ENCODE peak calls at places on chromosomes 13 and 19, in six cellular contexts. One of them, this sample, is unnamed.

GRCh38 chr13:98504371-98504963 is 72.4 kb downstream of the STK24 start:
- DNase-seq in HepG2: no peak
- DNase-seq in fibroblast of villous mesenchyme: no peak
- DNase-seq in thoracic aorta: no peak
- DNase-seq in OCI-LY7: no peak
- DNase-seq in heart right ventricle: no peak
- DNase-seq in this sample: no peak

GRCh38 chr13:73901324-73902068 is 232.7 kb downstream of the KLF12 start:
- DNase-seq in HepG2: no peak
- DNase-seq in fibroblast of villous mesenchyme: no peak
- DNase-seq in thoracic aorta: no peak
- DNase-seq in OCI-LY7: no peak
- DNase-seq in heart right ventricle: no peak
- DNase-seq in this sample: no peak

GRCh38 chr13:111115051-111115840 is at the start of gene ARHGEF7:
- DNase-seq in HepG2: no peak
- DNase-seq in fibroblast of villous mesenchyme: peak; percentile 13
- DNase-seq in thoracic aorta: no peak
- DNase-seq in OCI-LY7: no peak
- DNase-seq in heart right ventricle: no peak
- DNase-seq in this sample: no peak

GRCh38 chr13:98804336-98804855 is 51.9 kb upstream of the SLC15A1 start:
- DNase-seq in HepG2: no peak
- DNase-seq in fibroblast of villous mesenchyme: no peak
- DNase-seq in thoracic aorta: no peak
- DNase-seq in OCI-LY7: no peak
- DNase-seq in heart right ventricle: no peak
- DNase-seq in this sample: no peak

GRCh38 chr19:11530432-11530831 is 1.5 kb upstream of the ECSIT start:
- DNase-seq in HepG2: peak; percentile 95
- DNase-seq in fibroblast of villous mesenchyme: peak; percentile 78
- DNase-seq in thoracic aorta: peak; percentile 23
- DNase-seq in OCI-LY7: peak; percentile 81
- DNase-seq in heart right ventricle: peak; percentile 78
- DNase-seq in this sample: peak; percentile 77

GRCh38 chr13:75180805-75181455 is 301.0 kb downstream of the TBC1D4 start:
- DNase-seq in HepG2: no peak
- DNase-seq in fibroblast of villous mesenchyme: peak; percentile 4
- DNase-seq in thoracic aorta: no peak
- DNase-seq in OCI-LY7: no peak
- DNase-seq in heart right ventricle: no peak
- DNase-seq in this sample: no peak

GRCh38 chr19:8307400-8307964 is 676 bp downstream of the CD320 start:
- DNase-seq in HepG2: peak; percentile 23
- DNase-seq in fibroblast of villous mesenchyme: no peak
- DNase-seq in thoracic aorta: no peak
- DNase-seq in OCI-LY7: peak; percentile 37
- DNase-seq in heart right ventricle: no peak
- DNase-seq in this sample: no peak

GRCh38 chr13:88761145-88761544 is 1090.0 kb downstream of the SLITRK5 start:
- DNase-seq in HepG2: no peak
- DNase-seq in fibroblast of villous mesenchyme: no peak
- DNase-seq in thoracic aorta: no peak
- DNase-seq in OCI-LY7: no peak
- DNase-seq in heart right ventricle: no peak
- DNase-seq in this sample: no peak

GRCh38 chr19:38057954-38058690 is 151.1 kb downstream of the SIPA1L3 start:
- DNase-seq in HepG2: peak; percentile 58
- DNase-seq in fibroblast of villous mesenchyme: no peak
- DNase-seq in thoracic aorta: no peak
- DNase-seq in OCI-LY7: peak; percentile 49
- DNase-seq in heart right ventricle: no peak
- DNase-seq in this sample: peak; percentile 83

DNA sequence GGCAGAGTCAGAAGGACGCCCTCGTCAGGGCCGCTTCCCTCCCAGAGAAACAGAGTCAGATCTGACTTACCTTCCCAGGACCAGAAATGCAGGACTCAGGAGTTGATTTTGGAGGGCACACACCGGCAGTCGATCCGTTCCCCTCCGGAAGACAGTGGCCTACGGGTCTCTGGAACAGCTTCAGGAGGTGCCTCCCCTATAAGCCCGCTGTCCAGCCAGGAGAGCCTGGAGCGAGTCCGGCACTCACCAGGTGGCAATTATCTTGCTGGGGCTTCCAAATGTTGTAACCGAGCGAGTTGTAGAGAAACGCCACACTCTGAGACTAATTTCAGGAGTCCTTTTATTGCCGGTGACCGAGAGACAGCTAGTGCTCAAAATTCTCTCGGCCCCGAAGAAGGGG is 70.2 kb downstream of the ZNF100 start:
- DNase-seq in HepG2: no peak
- DNase-seq in fibroblast of villous mesenchyme: no peak
- DNase-seq in thoracic aorta: no peak
- DNase-seq in OCI-LY7: no peak
- DNase-seq in heart right ventricle: no peak
- DNase-seq in this sample: no peak
- H3K4me3 ChIP-seq in HepG2: no peak overlapping the region
- H3K4me3 ChIP-seq in fibroblast of villous mesenchyme: no peak overlapping the region
- H3K4me3 ChIP-seq in thoracic aorta: no peak overlapping the region
- H3K4me3 ChIP-seq in OCI-LY7: no peak overlapping the region
- H3K4me3 ChIP-seq in heart right ventricle: peak overlapping the region; percentile 3
- H3K4me3 ChIP-seq in this sample: no peak overlapping the region

GRCh38 chr13:59950201-59950730 is 213.5 kb downstream of the DIAPH3 start:
- DNase-seq in HepG2: no peak
- DNase-seq in fibroblast of villous mesenchyme: no peak
- DNase-seq in thoracic aorta: no peak
- DNase-seq in OCI-LY7: no peak
- DNase-seq in heart right ventricle: no peak
- DNase-seq in this sample: no peak
- TF ChIP-seq CTCF in HepG2: no peak
- TF ChIP-seq CTCF in fibroblast of villous mesenchyme: no peak
- TF ChIP-seq CTCF in thoracic aorta: no peak
- TF ChIP-seq CTCF in OCI-LY7: no peak
- TF ChIP-seq CTCF in heart right ventricle: no peak
- TF ChIP-seq CTCF in this sample: no peak

DNA sequence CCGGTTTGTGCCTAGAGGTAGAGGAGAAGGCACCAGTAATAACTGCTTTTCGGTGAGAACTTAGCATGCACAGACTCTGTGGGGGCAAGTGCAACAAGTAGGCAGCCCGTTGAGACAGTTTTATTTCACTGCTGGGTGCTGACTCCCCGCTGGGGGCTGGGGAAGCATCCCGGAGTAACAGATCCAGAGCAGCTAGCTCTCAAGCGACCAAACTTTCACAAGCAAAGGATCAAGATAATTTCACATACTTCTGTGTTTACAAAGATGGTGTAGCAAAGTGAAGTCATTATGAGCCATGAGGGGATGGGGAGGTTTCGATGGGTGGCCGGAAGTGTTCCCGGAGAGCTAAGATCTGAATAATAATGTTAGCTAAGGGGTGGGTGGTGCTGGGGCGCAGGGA is 2.8 kb downstream of the NACC1 start:
- DNase-seq in HepG2: no peak
- DNase-seq in fibroblast of villous mesenchyme: peak; percentile 84
- DNase-seq in thoracic aorta: no peak
- DNase-seq in OCI-LY7: no peak
- DNase-seq in heart right ventricle: no peak
- DNase-seq in this sample: no peak
- H3K4me3 ChIP-seq in HepG2: no peak overlapping the region
- H3K4me3 ChIP-seq in fibroblast of villous mesenchyme: peak overlapping the region; percentile 13
- H3K4me3 ChIP-seq in thoracic aorta: no peak overlapping the region
- H3K4me3 ChIP-seq in OCI-LY7: no peak overlapping the region
- H3K4me3 ChIP-seq in heart right ventricle: no peak overlapping the region
- H3K4me3 ChIP-seq in this sample: no peak overlapping the region

GRCh38 chr19:19134687-19135158 is 3.6 kb downstream of the TMEM161A start:
- DNase-seq in HepG2: no peak
- DNase-seq in fibroblast of villous mesenchyme: no peak
- DNase-seq in thoracic aorta: no peak
- DNase-seq in OCI-LY7: peak; percentile 52
- DNase-seq in heart right ventricle: peak; percentile 86
- DNase-seq in this sample: peak; percentile 67

GRCh38 chr19:19140476-19140875 is 2.2 kb upstream of the TMEM161A start:
- DNase-seq in HepG2: no peak
- DNase-seq in fibroblast of villous mesenchyme: peak; percentile 34
- DNase-seq in thoracic aorta: no peak
- DNase-seq in OCI-LY7: no peak
- DNase-seq in heart right ventricle: no peak
- DNase-seq in this sample: no peak

GRCh38 chr19:19138110-19138981 is at the start of gene TMEM161A:
- DNase-seq in HepG2: peak; percentile 96
- DNase-seq in fibroblast of villous mesenchyme: peak; percentile 99
- DNase-seq in thoracic aorta: peak; percentile 89
- DNase-seq in OCI-LY7: peak; percentile 98
- DNase-seq in heart right ventricle: peak; percentile 99
- DNase-seq in this sample: peak; percentile 98

GRCh38 chr19:19139876-19140229 is 1.6 kb upstream of the TMEM161A start:
- DNase-seq in HepG2: no peak
- DNase-seq in fibroblast of villous mesenchyme: no peak
- DNase-seq in thoracic aorta: no peak
- DNase-seq in OCI-LY7: no peak
- DNase-seq in heart right ventricle: no peak
- DNase-seq in this sample: no peak

DNA sequence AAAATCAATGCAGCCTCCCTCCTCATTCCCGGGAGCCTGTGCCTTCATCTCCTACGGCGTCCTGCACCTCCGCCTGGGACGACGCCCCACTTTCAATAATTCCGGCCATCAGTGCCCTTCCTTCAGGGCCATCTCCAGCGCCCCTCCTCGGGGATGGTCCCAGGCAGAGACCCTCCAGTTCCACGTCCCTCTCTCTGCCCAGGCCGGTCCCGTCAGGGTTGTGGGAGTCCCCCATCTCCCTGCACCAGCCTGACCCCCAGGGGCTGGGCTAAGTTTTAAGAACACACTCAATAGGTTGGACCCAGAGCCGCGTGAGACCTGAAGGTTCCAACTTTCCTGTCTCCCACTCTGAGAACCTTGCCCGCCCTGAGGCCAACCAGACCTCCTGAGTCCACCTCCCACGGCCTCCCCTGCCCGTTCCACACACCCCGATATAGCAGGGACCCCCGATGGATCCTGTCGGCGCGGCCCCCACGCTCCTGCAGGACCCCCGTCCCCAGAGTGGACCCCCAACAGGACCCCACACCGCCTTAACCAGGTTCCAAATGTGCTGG is 645 bp downstream of the TMEM161A start:
- DNase-seq in HepG2: no peak
- DNase-seq in fibroblast of villous mesenchyme: peak; percentile 10
- DNase-seq in thoracic aorta: no peak
- DNase-seq in OCI-LY7: no peak
- DNase-seq in heart right ventricle: no peak
- DNase-seq in this sample: no peak
- TF ChIP-seq CTCF in HepG2: no peak
- TF ChIP-seq CTCF in fibroblast of villous mesenchyme: no peak
- TF ChIP-seq CTCF in thoracic aorta: no peak
- TF ChIP-seq CTCF in OCI-LY7: no peak
- TF ChIP-seq CTCF in heart right ventricle: no peak
- TF ChIP-seq CTCF in this sample: no peak

This sample was measured in lower lobe of right lung.